ENCODE peak calls at places on chromosomes 5 and 9, in four cellular contexts. U is cardiac muscle cell, T is HepG2, S is coronary artery. P is an unnamed sample.

GRCh38 chr5:39447059-39447458 is 22.3 kb upstream of the DAB2 start:
- DNase-seq in S (no peak), T (no peak), U (no peak), P (no peak)

GRCh38 chr5:36363101-36363500 is 61.4 kb upstream of the RANBP3L start:
- DNase-seq in U (no peak), T (no peak), S (no peak), P (no peak)

GRCh38 chr5:154444559-154445421 is 1.0 kb upstream of the SAP30L start:
- DNase-seq in S (peak), T (no peak), U (peak), P (peak)

GRCh38 chr5:117590944-117591343 is 1016.3 kb upstream of the SEMA6A start:
- DNase-seq in U (peak), T (peak), S (no peak), P (no peak)

GRCh38 chr5:146744358-146744757 is 134.2 kb downstream of the PPP2R2B start:
- DNase-seq in U (no peak), S (no peak), T (no peak), P (no peak)

GRCh38 chr9:36802171-36802920 is 229.7 kb downstream of the MELK start:
- DNase-seq in U (no peak), T (no peak), S (no peak), P (no peak)

GRCh38 chr9:133585481-133586367 is 23.5 kb downstream of the FAM163B start:
- DNase-seq in S (no peak), T (no peak), U (peak), P (no peak)

GRCh38 chr5:1110930-1111726 is 735 bp downstream of the SLC12A7 start:
- DNase-seq in S (no peak), T (no peak), U (peak), P (no peak)

GRCh38 chr5:128627939-128628338 is 89.9 kb upstream of the FBN2 start:
- DNase-seq in S (no peak), T (no peak), U (no peak), P (no peak)

GRCh38 chr9:134724231-134724911 is 82.8 kb downstream of the COL5A1 start:
- DNase-seq in S (no peak), U (no peak), T (no peak), P (no peak)

GRCh38 chr9:10396641-10397040 is 216.2 kb downstream of the PTPRD start:
- DNase-seq in U (no peak), S (no peak), T (no peak), P (no peak)

GRCh38 chr9:99057665-99058625 is 47.0 kb upstream of the TGFBR1 start:
- DNase-seq in U (no peak), T (no peak), S (no peak), P (no peak)

GRCh38 chr9:127537014-127537413 is 75.1 kb upstream of the STXBP1 start:
- DNase-seq in T (no peak), U (peak), S (no peak), P (no peak)

DNA sequence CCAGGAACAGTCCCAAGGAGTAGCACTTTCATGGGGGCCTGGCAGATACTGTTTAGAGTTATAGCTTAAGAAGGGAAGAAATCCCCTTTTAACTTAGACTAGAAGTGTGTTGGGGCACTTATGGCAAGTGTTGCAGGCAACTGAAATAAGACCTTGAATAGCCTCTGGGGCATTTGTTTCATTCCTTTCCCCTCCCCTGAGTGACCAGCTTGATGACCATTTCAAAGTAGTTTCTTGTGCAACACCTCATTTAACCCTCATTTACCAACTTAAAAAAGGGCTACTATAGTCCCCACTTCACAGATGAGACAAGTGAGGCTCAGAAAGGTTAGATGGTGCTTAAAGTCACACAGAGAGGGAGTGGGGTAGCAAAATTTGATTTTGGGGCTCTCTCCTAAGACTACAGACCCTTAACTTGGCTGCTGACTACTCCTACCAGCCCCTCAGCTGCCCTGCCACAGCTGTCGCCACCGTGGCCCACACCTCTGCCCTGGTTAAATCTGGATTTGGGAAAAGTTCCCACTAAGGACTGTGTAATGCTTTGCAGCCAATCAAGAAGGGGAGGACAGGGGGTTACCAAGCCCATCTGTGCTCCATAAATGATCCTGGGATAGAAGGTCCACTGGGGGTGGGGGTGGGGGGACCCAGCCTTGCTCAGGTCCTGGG is 5.5 kb downstream of the PDLIM4 start:
- DNase-seq in T (no peak), U (no peak), S (no peak), P (no peak)
- H3K27ac ChIP-seq in T (no peak), U (no peak), S (peak), P (peak)

GRCh38 chr9:12818431-12819000 is 43.7 kb downstream of the LURAP1L start:
- DNase-seq in S (no peak), U (no peak), T (no peak), P (no peak)
- TF ChIP-seq CTCF in S (no peak), U (peak), T (no peak), P (no peak)

DNA sequence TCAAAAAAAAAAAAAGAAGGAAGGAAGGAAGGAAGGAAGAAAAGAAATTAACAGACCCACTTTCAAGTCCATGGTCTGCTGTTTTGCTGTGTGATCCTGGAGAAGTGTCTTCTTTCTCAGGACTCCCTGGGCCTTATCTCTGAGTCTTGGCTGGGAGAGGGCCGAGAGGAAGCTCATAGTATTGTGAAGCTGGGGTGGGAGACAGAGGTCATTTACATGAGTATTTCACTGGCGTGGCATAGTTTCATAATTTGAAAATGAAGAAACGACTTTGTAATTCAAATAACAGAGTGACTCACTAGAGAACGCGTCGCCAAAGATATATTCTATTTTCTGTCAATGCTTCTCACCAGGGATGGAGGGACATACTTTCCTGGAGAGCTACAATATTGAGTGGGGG is 2.4 kb upstream of the C9orf50 start:
- DNase-seq in S (no peak), T (no peak), U (no peak), P (no peak)
- H3K27ac ChIP-seq in S (no peak), T (no peak), U (no peak), P (no peak)

GRCh38 chr9:116520218-116520617 is 166.9 kb upstream of the TRIM32 start:
- DNase-seq in S (no peak), T (no peak), U (no peak), P (no peak)

GRCh38 chr9:116515541-116515940 is 171.6 kb upstream of the TRIM32 start:
- DNase-seq in U (no peak), T (no peak), S (no peak), P (no peak)

GRCh38 chr9:116516456-116516855 is 170.6 kb upstream of the TRIM32 start:
- DNase-seq in U (no peak), S (no peak), T (no peak), P (no peak)
- TF ChIP-seq CTCF in U (no peak), S (no peak), T (no peak), P (no peak)

DNA sequence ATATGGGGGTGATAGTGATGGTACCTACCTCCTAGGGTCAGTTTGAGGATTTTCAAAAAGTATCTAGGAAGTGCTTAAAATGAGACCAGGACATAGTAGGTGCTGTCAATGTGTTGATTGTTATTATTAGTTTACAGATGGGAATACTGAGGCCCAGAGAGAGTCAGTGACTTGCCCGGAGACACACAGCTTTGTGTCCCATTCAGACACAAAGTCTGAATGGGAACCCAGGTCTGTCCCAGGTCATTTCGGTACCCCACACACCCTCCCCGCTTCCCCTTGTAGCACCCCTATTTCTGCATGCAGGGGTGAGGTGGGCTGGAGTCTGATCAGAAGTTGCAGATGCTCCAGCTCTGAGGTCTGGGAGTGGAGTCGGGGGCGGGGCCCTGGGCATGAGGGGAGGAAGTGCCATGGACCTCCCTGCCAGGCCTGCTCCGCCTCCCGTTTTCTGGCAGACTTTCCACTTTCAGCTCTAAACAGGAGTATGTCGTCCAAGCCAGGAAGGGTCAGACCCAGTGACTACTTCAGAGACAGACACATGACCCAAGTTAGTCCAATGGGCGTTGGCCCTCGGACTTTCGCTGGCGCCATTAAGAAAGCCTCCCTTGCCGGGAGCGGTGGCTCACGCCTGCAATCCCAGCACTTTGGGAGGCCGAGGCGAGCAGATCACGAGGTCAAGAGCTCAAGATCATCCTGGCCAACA is 3.2 kb upstream of the DBN1 start:
- DNase-seq in T (peak), S (no peak), U (no peak), P (peak)
- H3K27ac ChIP-seq in T (no peak), S (peak), U (no peak), P (peak)